ENCODE peak calls at places on chromosomes 5 and 9, in six cellular contexts. C is fibroblast of mammary gland, X is HFF-Myc, E is GM12865, B is GM06990, N is thoracic aorta. L is an unnamed sample.

GRCh38 chr5:143698534-143698933 is 113.4 kb upstream of the HMHB1 start:
- DNase-seq in C (no peak), X (no peak), E (no peak), B (no peak), N (no peak), L (no peak)

GRCh38 chr5:124888050-124888506 is 141.6 kb upstream of the ZNF608 start:
- DNase-seq in C (no peak), X (no peak), E (no peak), B (no peak), N (no peak), L (no peak)

GRCh38 chr5:122014232-122014940 is 52.6 kb downstream of the SRFBP1 start:
- DNase-seq in C (peak), X (no peak), E (no peak), B (no peak), N (no peak), L (no peak)

GRCh38 chr9:120299785-120300184 is 280.2 kb downstream of the CDK5RAP2 start:
- DNase-seq in C (peak), X (no peak), E (no peak), B (no peak), N (no peak), L (no peak)

GRCh38 chr9:135076143-135076875 is 11.2 kb upstream of the OLFM1 start:
- DNase-seq in C (no peak), X (no peak), E (no peak), B (no peak), N (no peak), L (no peak)

GRCh38 chr5:124060010-124060409 is 548.0 kb downstream of the CSNK1G3 start:
- DNase-seq in C (no peak), X (no peak), E (no peak), B (no peak), N (no peak), L (no peak)

GRCh38 chr5:139904566-139905400 is 109.2 kb downstream of the PSD2 start:
- DNase-seq in C (peak), X (no peak), E (no peak), B (no peak), N (no peak), L (no peak)

GRCh38 chr5:132749506-132749905 is 2.3 kb downstream of the CCNI2 start:
- DNase-seq in C (no peak), X (no peak), E (no peak), B (no peak), N (no peak), L (no peak)

GRCh38 chr9:69165581-69165980 is 8.5 kb upstream of the TJP2 start:
- DNase-seq in C (no peak), X (no peak), E (no peak), B (no peak), N (no peak), L (no peak)

GRCh38 chr5:150350524-150351344 is 6.8 kb upstream of the TCOF1 start:
- DNase-seq in C (peak), X (peak), E (peak), B (peak), N (peak), L (peak)

GRCh38 chr5:168869615-168870227 is 290.6 kb upstream of the PANK3 start:
- DNase-seq in C (no peak), X (no peak), E (no peak), B (no peak), N (no peak), L (peak)

GRCh38 chr9:16030513-16031185 is 477.8 kb downstream of the CCDC171 start:
- DNase-seq in C (peak), X (peak), E (peak), B (peak), N (no peak), L (peak)

GRCh38 chr5:1050449-1051365 is 42.1 kb downstream of the NKD2 start:
- DNase-seq in C (no peak), X (no peak), E (no peak), B (no peak), N (no peak), L (no peak)

GRCh38 chr9:122213102-122213588 is 15.6 kb downstream of the LHX6 start:
- DNase-seq in C (no peak), X (no peak), E (no peak), B (no peak), N (no peak), L (no peak)

GRCh38 chr5:151686673-151687378 is at the start of gene SPARC:
- DNase-seq in C (peak), X (peak), E (peak), B (peak), N (no peak), L (peak)

GRCh38 chr5:64181440-64181839 is 15.8 kb downstream of the RNF180 start:
- DNase-seq in C (no peak), X (no peak), E (no peak), B (no peak), N (no peak), L (no peak)

GRCh38 chr5:169335806-169336205 is 34.9 kb upstream of the SLIT3 start:
- DNase-seq in C (no peak), X (no peak), E (no peak), B (no peak), N (no peak), L (no peak)

GRCh38 chr5:117788596-117788995 is 1199.8 kb downstream of the DTWD2 start:
- DNase-seq in C (no peak), X (no peak), E (no peak), B (no peak), N (no peak), L (no peak)

GRCh38 chr9:806285-807156 is 35.0 kb upstream of the DMRT1 start:
- DNase-seq in C (peak), X (no peak), E (peak), B (no peak), N (no peak), L (no peak)

GRCh38 chr9:108813951-108814601 is 41.7 kb downstream of the ACTL7B start:
- DNase-seq in C (peak), X (peak), E (no peak), B (no peak), N (no peak), L (peak)

GRCh38 chr5:146329697-146330096 is 8.9 kb upstream of the POU4F3 start:
- DNase-seq in C (no peak), X (no peak), E (no peak), B (no peak), N (no peak), L (no peak)

GRCh38 chr9:107224252-107224651 is 58.8 kb upstream of the RAD23B start:
- DNase-seq in C (no peak), X (no peak), E (no peak), B (no peak), N (no peak), L (no peak)

GRCh38 chr5:132466453-132467291 is 23.9 kb downstream of the IRF1 start:
- DNase-seq in C (peak), X (no peak), E (peak), B (peak), N (no peak), L (no peak)

GRCh38 chr5:73419414-73420390 is 28.9 kb downstream of the FOXD1 start:
- DNase-seq in C (peak), X (peak), E (no peak), B (no peak), N (no peak), L (no peak)

GRCh38 chr5:147849226-147849625 is 17.8 kb upstream of the SPINK1 start:
- DNase-seq in C (no peak), X (no peak), E (no peak), B (no peak), N (no peak), L (no peak)

GRCh38 chr5:133164759-133165158 is 112.9 kb downstream of the HSPA4 start:
- DNase-seq in C (no peak), X (no peak), E (no peak), B (no peak), N (no peak), L (no peak)

GRCh38 chr5:31741496-31741895 is 102.6 kb downstream of the PDZD2 start:
- DNase-seq in C (no peak), X (no peak), E (no peak), B (no peak), N (no peak), L (no peak)

GRCh38 chr5:180860273-180860886 is 696 bp downstream of the ZFP62 start:
- DNase-seq in C (peak), X (no peak), E (peak), B (peak), N (no peak), L (no peak)

GRCh38 chr9:117286245-117286644 is 128.6 kb downstream of the ASTN2 start:
- DNase-seq in C (no peak), X (no peak), E (no peak), B (no peak), N (no peak), L (no peak)

DNA sequence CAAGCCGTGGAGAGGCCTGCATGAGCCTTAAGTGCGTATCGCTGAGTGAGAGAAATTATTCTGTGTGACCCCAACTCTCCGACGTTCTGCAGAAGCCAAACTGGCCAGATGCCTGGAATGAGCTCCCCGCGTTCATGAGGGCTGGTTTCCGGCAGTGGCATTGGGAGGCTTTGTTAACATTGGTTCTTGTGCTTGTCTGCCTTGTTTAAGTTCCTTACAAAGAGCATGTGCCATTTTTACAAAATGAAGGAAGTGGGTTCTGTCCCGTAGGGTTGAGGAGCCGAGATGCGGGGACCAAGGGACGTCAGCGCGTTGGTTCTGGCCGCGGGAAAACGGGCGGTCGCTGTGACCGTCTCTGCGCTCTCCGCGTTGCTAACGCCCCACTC is 13.2 kb downstream of the RABL6 start:
- DNase-seq in C (peak), X (no peak), E (no peak), B (no peak), N (no peak), L (no peak)
- H3K4me3 ChIP-seq in C (peak), X (no peak), E (no peak), B (no peak), N (peak), L (no peak)

GRCh38 chr5:103587185-103587748 is 24.7 kb upstream of the NUDT12 start:
- DNase-seq in C (peak), X (no peak), E (no peak), B (no peak), N (no peak), L (no peak)
- TF ChIP-seq CTCF in C (peak), X (peak), E (no peak), B (no peak), N (no peak), L (peak)

GRCh38 chr9:93185261-93186150 is 1.6 kb downstream of the WNK2 start:
- DNase-seq in C (no peak), X (no peak), E (no peak), B (no peak), N (no peak), L (no peak)

GRCh38 chr9:93183663-93184438 is at the start of gene WNK2:
- DNase-seq in C (peak), X (no peak), E (no peak), B (no peak), N (no peak), L (no peak)

GRCh38 chr9:93183106-93183662 is 755 bp upstream of the WNK2 start:
- DNase-seq in C (no peak), X (no peak), E (no peak), B (no peak), N (no peak), L (no peak)

GRCh38 chr9:93186151-93186715 is 2.3 kb downstream of the WNK2 start:
- DNase-seq in C (no peak), X (no peak), E (no peak), B (no peak), N (no peak), L (no peak)

GRCh38 chr9:93184439-93185221 is 691 bp downstream of the WNK2 start:
- DNase-seq in C (no peak), X (no peak), E (no peak), B (no peak), N (no peak), L (no peak)
- H3K4me3 ChIP-seq in C (no peak), X (no peak), E (no peak), B (no peak), N (peak), L (no peak)

DNA sequence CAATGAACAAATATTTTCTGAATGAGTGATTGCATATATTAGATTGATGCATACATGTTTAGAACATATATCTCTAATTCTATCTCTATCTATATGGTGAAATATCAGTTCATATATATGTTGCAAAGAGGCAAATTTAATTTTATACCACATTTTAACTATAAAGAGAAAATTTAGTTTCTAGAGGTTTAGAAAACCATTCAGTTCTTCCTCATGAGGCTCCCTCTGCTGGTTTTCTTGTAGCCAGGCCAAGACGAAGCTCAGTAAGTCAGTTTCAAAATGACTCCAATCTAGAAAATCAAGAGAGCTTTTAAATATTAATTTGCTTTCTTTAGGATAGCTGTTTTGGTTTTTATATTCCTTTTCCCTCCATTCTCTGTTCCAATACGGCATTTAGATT is 312.1 kb downstream of the TMEM232 start:
- DNase-seq in C (peak), X (no peak), E (peak), B (no peak), N (no peak), L (no peak)
- TF ChIP-seq CTCF in C (peak), X (peak), E (peak), B (peak), N (peak), L (peak)

GRCh38 chr5:59887274-59887673 is 6.3 kb downstream of the PDE4D start:
- DNase-seq in C (no peak), X (no peak), E (no peak), B (no peak), N (no peak), L (no peak)

GRCh38 chr5:59897075-59897474 is 3.5 kb upstream of the PDE4D start:
- DNase-seq in C (no peak), X (no peak), E (no peak), B (no peak), N (no peak), L (no peak)

GRCh38 chr5:59893436-59894227 is at the start of gene PDE4D:
- DNase-seq in C (peak), X (peak), E (peak), B (peak), N (peak), L (no peak)

GRCh38 chr5:59893061-59893435 is 478 bp downstream of the PDE4D start:
- DNase-seq in C (no peak), X (no peak), E (no peak), B (no peak), N (no peak), L (no peak)
- H3K4me3 ChIP-seq in C (no peak), X (peak), E (no peak), B (no peak), N (peak), L (no peak)

DNA sequence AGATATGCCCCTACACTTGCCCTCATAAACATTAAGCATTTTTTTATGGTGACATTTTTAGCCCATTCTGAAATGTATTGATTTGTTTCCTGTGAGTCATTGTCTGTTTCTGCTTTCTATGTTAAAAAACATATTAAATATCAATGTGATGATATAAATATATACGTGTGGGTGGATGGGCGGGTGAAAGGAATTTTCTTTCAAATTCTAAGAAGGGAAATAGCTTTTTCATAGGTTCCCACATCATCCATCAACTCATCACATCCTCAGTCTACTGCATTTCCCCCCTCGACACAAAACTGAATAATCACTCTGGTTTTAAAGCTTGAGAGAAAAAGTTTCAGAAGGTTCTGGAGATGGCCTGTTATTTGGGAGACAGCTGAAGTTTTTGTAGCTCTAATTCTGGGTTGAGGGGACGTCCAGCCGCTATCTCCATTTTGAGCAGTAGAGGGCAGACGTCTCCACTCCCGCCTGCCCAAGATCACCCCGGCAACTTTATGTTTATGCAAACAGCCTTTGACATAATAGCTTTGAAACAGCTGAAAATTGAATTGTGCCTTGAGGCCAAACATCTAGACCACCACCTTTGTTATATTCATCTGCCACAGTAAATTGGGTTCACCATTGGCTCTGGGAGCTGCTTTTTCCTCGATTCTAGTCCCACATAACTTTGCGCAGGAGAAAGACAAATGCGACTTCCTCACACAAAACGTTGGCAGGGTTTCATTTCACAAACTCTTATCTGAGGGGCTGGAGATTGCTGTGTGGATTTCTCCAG is 216.2 kb upstream of the CLINT1 start:
- DNase-seq in C (peak), X (peak), E (peak), B (peak), N (no peak), L (peak)
- TF ChIP-seq CTCF in C (peak), X (peak), E (peak), B (peak), N (peak), L (peak)

GRCh38 chr5:6450235-6450860 is 1.7 kb downstream of the UBE2QL1 start:
- DNase-seq in C (no peak), X (no peak), E (no peak), B (no peak), N (no peak), L (no peak)
- H3K4me3 ChIP-seq in C (no peak), X (no peak), E (no peak), B (no peak), N (peak), L (no peak)